ENCODE peak calls at places on chromosomes 11 and 22, in five cellular contexts. P, O, Z, R and D are unnamed samples.
A peak's percentile ranks its signal among the peaks of the same experiment; 100 is the strongest.

GRCh38 chr11:64859542-64860414 is 15.3 kb upstream of the CDC42BPG start:
- DNase-seq in P (peak; percentile 84), O (no peak), Z (no peak), R (peak; percentile 80), D (peak; percentile 62)

GRCh38 chr11:57471496-57471895 is 11.2 kb downstream of the RTN4RL2 start:
- DNase-seq in P (no peak), O (no peak), Z (no peak), R (no peak), D (no peak)

GRCh38 chr11:111018571-111018970 is 227.0 kb upstream of the POU2AF2 start:
- DNase-seq in P (no peak), O (no peak), Z (no peak), R (no peak), D (no peak)

GRCh38 chr11:76918941-76919386 is 58.2 kb downstream of the ACER3 start:
- DNase-seq in P (no peak), O (peak; percentile 53), Z (peak; percentile 49), R (peak; percentile 69), D (no peak)

GRCh38 chr11:1559103-1559951 is 12.7 kb downstream of the DUSP8 start:
- DNase-seq in P (no peak), O (no peak), Z (no peak), R (peak; percentile 33), D (peak; percentile 92)

GRCh38 chr11:68140496-68141246 is 19.5 kb upstream of the CHKA start:
- DNase-seq in P (no peak), O (no peak), Z (no peak), R (peak; percentile 53), D (peak; percentile 37)

GRCh38 chr11:9859491-9860305 is 195.8 kb downstream of the SWAP70 start:
- DNase-seq in P (no peak), O (no peak), Z (no peak), R (no peak), D (no peak)

GRCh38 chr22:28670691-28671261 is 8.9 kb downstream of the TTC28 start:
- DNase-seq in P (no peak), O (no peak), Z (no peak), R (no peak), D (no peak)

GRCh38 chr11:130651266-130651855 is 202.9 kb downstream of the ADAMTS15 start:
- DNase-seq in P (no peak), O (no peak), Z (no peak), R (no peak), D (no peak)

GRCh38 chr11:124586247-124586860 is 16.6 kb downstream of the OR8A1 start:
- DNase-seq in P (no peak), O (peak; percentile 31), Z (peak; percentile 45), R (peak; percentile 72), D (no peak)

GRCh38 chr11:103164093-103164796 is 55.0 kb downstream of the DYNC2H1 start:
- DNase-seq in P (no peak), O (no peak), Z (no peak), R (no peak), D (no peak)

GRCh38 chr11:57427692-57428082 is 766 bp upstream of the SLC43A3 start:
- DNase-seq in P (no peak), O (no peak), Z (no peak), R (no peak), D (no peak)

GRCh38 chr11:65718964-65719492 is 1.6 kb downstream of the RNASEH2C start:
- DNase-seq in P (no peak), O (no peak), Z (no peak), R (no peak), D (no peak)

GRCh38 chr11:1926156-1927031 is 6.9 kb downstream of the TNNT3 start:
- DNase-seq in P (no peak), O (no peak), Z (no peak), R (no peak), D (peak; percentile 57)

GRCh38 chr11:125873881-125874555 is 13.4 kb upstream of the HYLS1 start:
- DNase-seq in P (no peak), O (peak; percentile 62), Z (no peak), R (no peak), D (no peak)